ENCODE peak calls at places on chromosomes 2 and 18, in four cellular contexts. R, E, O and A are unnamed samples.

GRCh38 chr2:47057732-47058012 is 97.4 kb downstream of the STPG4 start:
- DNase-seq in O (no peak), R (no peak), E (no peak), A (no peak)

GRCh38 chr18:21242141-21243040 is at the start of gene GREB1L:
- DNase-seq in O (no peak), E (peak), R (peak), A (peak)

GRCh38 chr2:15722980-15723379 is 131.3 kb downstream of the DDX1 start:
- DNase-seq in R (no peak), O (no peak), E (no peak), A (no peak)

GRCh38 chr2:12923907-12924610 is 207.3 kb downstream of the TRIB2 start:
- DNase-seq in E (no peak), O (no peak), R (no peak), A (no peak)

GRCh38 chr2:238466242-238466598 is 39.5 kb downstream of the ASB1 start:
- DNase-seq in O (peak), E (no peak), R (no peak), A (no peak)

GRCh38 chr2:216695401-216695821 is at the start of gene IGFBP5:
- DNase-seq in R (peak), O (no peak), E (peak), A (peak)

GRCh38 chr2:207711750-207712487 is 479 bp downstream of the CCNYL1 start:
- DNase-seq in E (peak), R (peak), O (peak), A (no peak)

GRCh38 chr18:6589979-6590725 is 139.4 kb upstream of the ARHGAP28 start:
- DNase-seq in E (no peak), R (peak), O (no peak), A (no peak)

GRCh38 chr2:156339866-156340265 is 7.3 kb upstream of the NR4A2 start:
- DNase-seq in E (no peak), R (no peak), O (no peak), A (no peak)

GRCh38 chr18:29840101-29840500 is 1202.4 kb downstream of the DSC3 start:
- DNase-seq in O (no peak), E (no peak), R (no peak), A (no peak)

GRCh38 chr2:216308532-216308931 is 63.8 kb downstream of the MARCHF4 start:
- DNase-seq in O (no peak), R (no peak), E (no peak), A (no peak)

GRCh38 chr2:129673881-129674513 is 305.5 kb upstream of the RAB6C start:
- DNase-seq in O (no peak), R (no peak), E (no peak), A (no peak)

GRCh38 chr2:193250389-193250788 is 1055.7 kb upstream of the TMEFF2 start:
- DNase-seq in E (no peak), O (no peak), R (no peak), A (no peak)

GRCh38 chr2:173231042-173231441 is 123.6 kb upstream of the CDCA7 start:
- DNase-seq in E (peak), R (no peak), O (no peak), A (no peak)

GRCh38 chr2:78644849-78645248 is 380.7 kb upstream of the REG3G start:
- DNase-seq in O (no peak), E (no peak), R (no peak), A (no peak)

GRCh38 chr2:186457908-186458307 is 28.2 kb upstream of the ZC3H15 start:
- DNase-seq in E (no peak), O (no peak), R (no peak), A (no peak)

GRCh38 chr2:201779996-201780673 is 598 bp downstream of the ALS2 start:
- DNase-seq in R (no peak), E (no peak), O (no peak), A (peak)

GRCh38 chr2:104289646-104290565 is 564.0 kb upstream of the POU3F3 start:
- DNase-seq in R (no peak), O (no peak), E (peak), A (no peak)

GRCh38 chr2:54522624-54523281 is 66.6 kb downstream of the SPTBN1 start:
- DNase-seq in O (peak), R (no peak), E (peak), A (no peak)

GRCh38 chr2:238855299-238855698 is 7.4 kb downstream of the TWIST2 start:
- DNase-seq in R (no peak), O (no peak), E (no peak), A (no peak)

GRCh38 chr2:127429291-127429690 is 11.1 kb downstream of the PROC start:
- DNase-seq in O (no peak), E (no peak), R (no peak), A (no peak)

GRCh38 chr2:120453635-120453998 is 107.7 kb downstream of the INHBB start:
- DNase-seq in O (no peak), R (no peak), E (no peak), A (no peak)

GRCh38 chr2:152557273-152557879 is 159.9 kb downstream of the PRPF40A start:
- DNase-seq in O (no peak), R (no peak), E (no peak), A (no peak)

GRCh38 chr2:207848545-207848928 is 78.8 kb upstream of the FZD5 start:
- DNase-seq in E (no peak), O (no peak), R (no peak), A (no peak)

GRCh38 chr2:141590620-141591019 is 540.2 kb downstream of the LRP1B start:
- DNase-seq in E (no peak), O (no peak), R (no peak), A (no peak)

DNA sequence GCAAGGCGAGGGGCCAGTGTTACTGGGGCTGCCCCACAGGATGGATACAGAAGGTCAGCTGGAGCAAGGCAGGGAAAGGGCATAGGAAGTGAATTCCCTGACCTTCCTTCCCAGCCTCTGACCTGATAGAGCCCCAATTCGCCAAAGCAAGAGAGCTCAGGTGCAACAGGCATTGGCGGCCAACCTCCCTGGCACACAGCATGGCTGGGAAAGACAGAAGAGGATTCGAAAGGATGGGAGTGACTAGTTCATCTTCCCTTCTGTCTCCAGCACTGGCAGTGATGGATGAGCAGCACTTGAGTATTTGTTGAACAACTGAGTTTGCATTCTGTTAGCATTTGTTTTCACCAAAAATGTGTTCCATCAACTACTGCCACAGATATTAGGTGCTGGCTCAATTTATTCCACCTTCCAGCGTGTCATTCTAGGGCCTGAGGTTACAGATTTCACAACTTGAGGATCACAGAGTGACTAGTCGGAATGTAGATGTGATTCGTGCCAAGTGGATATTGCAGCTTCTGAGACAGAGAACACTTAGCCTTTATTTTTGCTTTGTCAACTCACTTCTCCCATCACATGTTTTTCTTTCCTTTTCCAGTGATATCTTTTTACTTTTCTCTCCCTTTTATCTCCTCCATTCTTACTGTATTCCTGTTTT is 6.2 kb downstream of the COPS8 start:
- DNase-seq in E (no peak), R (no peak), O (no peak), A (peak)
- H3K27ac ChIP-seq in E (no peak), R (no peak), O (no peak), A (peak)

GRCh38 chr2:70965506-70965905 is 12.9 kb upstream of the ANKRD53 start:
- DNase-seq in E (no peak), R (no peak), O (no peak), A (no peak)
- H3K4me3 ChIP-seq in E (no peak), R (no peak), O (no peak), A (peak)

GRCh38 chr2:36547906-36548305 is 50.1 kb downstream of the FEZ2 start:
- DNase-seq in O (no peak), R (no peak), E (no peak), A (no peak)

GRCh38 chr2:36544638-36545338 is 53.2 kb downstream of the FEZ2 start:
- DNase-seq in E (no peak), O (no peak), R (no peak), A (no peak)

GRCh38 chr2:36549063-36549662 is 48.8 kb downstream of the FEZ2 start:
- DNase-seq in R (no peak), E (peak), O (no peak), A (no peak)

GRCh38 chr2:36541891-36542595 is 55.9 kb downstream of the FEZ2 start:
- DNase-seq in R (no peak), E (peak), O (no peak), A (no peak)

GRCh38 chr2:36545871-36546416 is 52.0 kb downstream of the FEZ2 start:
- DNase-seq in O (no peak), E (no peak), R (no peak), A (no peak)
- TF ChIP-seq CTCF in O (no peak), E (peak), R (no peak), A (no peak)

GRCh38 chr2:10387033-10387432 is 61.1 kb downstream of the ODC1 start:
- DNase-seq in O (no peak), E (no peak), R (no peak), A (no peak)
- H3K27ac ChIP-seq in O (no peak), E (no peak), R (no peak), A (no peak)

DNA sequence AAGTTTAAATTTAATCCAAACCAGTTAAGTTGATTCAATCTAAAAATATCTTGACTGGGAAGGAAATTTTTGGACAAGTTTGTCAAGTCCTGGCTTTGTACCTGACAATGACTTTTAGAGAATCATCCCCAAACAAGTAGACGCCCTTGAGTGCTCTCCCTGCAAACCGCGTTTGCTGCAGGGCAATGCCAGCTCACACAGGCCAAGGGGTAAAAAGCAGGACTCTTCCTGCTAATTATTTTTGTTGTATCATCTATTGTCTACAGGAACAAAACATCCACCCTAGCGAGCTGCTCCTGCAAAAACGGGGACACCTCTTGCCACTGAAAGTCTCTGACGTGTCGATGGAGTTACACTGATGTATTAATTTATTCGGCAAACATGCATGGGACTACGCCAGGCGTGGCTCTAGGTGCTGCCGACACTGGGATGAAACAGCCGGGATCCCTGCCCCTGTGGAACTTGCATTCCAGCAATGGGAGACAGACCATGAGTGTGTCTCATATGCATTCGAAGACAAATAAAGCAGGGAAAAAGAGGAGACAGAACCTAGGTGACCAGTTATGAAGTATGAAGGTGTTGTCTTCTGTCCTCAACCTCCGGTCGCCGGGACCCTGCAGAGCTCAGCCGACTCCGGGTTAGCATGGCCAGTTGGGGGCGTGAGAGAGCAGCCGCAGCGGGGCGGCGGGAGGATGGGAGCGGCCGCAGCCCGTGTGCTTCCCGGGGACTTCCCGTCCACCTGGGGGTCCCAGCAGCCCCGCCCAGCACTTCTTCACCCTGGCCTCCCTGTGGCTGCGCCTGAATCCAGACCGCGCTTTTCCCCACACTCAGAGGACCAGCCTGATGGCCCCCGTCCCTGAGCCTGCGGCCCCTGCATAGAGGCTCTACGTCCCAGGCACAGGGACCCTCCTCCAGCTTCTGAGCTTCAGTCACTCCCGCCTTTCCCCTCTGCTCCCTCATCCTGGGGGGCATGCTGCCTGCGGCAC is 11.2 kb downstream of the ID2 start:
- DNase-seq in R (peak), O (no peak), E (peak), A (no peak)
- H3K4me3 ChIP-seq in R (no peak), O (no peak), E (no peak), A (no peak)

DNA sequence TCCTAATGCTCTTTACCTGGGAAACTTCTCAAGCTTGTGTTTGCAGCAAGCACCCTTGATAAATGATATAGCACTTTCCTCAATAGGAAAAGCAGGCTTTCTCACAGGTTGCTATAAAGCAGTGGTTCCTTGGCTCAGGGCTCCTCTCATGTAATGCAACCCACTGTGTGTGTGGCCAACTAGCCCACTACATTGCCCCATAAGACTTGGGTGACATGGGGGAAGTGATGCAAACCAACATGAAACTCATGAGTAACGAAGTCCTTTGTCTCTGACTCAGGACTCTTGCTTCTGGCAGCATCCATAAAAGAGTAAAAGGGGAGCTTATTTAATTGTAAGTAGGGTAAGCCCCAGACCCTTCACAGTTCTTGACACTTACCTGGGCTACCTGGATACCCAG is 106.9 kb downstream of the COL4A4 start:
- DNase-seq in O (no peak), E (no peak), R (no peak), A (no peak)
- TF ChIP-seq CTCF in O (no peak), E (no peak), R (no peak), A (no peak)

DNA sequence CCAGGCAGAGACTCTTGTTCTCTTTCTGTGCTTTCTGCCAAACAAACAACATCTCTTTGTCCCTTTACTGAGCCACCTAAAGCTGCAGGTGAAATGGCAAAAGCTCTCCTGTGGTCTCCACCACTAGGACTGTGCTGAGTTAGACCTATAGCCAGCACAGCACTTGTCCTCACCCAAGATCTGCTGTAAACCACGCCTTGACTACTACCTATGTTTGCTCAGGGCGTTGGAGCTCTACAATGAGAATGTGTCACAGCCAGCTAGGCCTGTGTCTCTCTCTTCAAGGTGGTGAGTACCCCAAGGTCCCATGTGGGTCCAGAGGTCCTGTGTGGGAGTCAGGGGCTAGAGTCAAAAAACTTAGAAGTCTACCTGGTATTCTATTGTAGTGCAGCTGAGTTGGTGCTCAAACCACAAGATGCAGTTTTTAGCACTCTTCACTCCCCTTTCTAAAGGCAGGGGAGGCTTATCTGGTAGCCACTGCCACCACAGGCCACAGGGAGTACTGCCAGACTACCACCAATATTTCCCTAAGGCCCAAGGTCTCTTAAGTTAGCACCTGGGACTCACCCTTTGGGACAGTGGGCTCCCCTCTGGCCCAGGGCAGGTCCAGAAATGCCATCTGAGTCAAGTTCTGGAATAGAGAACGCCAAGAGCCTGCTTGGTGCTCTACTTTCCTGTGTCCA is 96.8 kb upstream of the RPRM start:
- DNase-seq in E (no peak), O (no peak), R (no peak), A (no peak)
- H3K27ac ChIP-seq in E (no peak), O (no peak), R (no peak), A (no peak)